ENCODE peak calls at places on chromosomes 13 and 19, in nine cellular contexts. R is AG04450; D is activated CD4-positive, alpha-beta T cell treated with anti-CD3 and anti-CD28 coated beads, Interleukin-2, amount 50 U/mL, for 48 hours; A is body of pancreas; L is HFFc6; N is pancreas; H is T1000; T is T-helper 17 cell; Q is fibroblast of lung. G is an unnamed sample.
A peak's percentile ranks its signal among the peaks of the same experiment; 100 is the strongest.

GRCh38 chr13:29535663-29536655 is 59.5 kb downstream of the SLC7A1 start:
- DNase-seq in R (no peak), D (no peak), A (no peak), L (no peak), N (no peak), H (no peak), T (no peak), Q (peak; percentile 56), G (no peak)

GRCh38 chr19:40594251-40594650 is 6.9 kb upstream of the LTBP4 start:
- DNase-seq in R (no peak), D (no peak), A (no peak), L (no peak), N (no peak), H (no peak), T (no peak), Q (no peak), G (no peak)

GRCh38 chr19:2478324-2478755 is 2.4 kb downstream of the GADD45B start:
- DNase-seq in R (no peak), D (peak; percentile 52), A (peak; percentile 87), L (peak; percentile 60), N (peak; percentile 73), H (no peak), T (peak; percentile 48), Q (peak; percentile 72), G (no peak)

GRCh38 chr19:1026189-1027019 is at the start of gene CNN2:
- DNase-seq in R (no peak), D (peak; percentile 74), A (peak; percentile 90), L (peak; percentile 46), N (peak; percentile 76), H (peak; percentile 68), T (peak; percentile 60), Q (peak; percentile 77), G (no peak)

GRCh38 chr13:106314417-106314816 is 221.0 kb downstream of the EFNB2 start:
- DNase-seq in R (no peak), D (no peak), A (no peak), L (no peak), N (no peak), H (no peak), T (no peak), Q (no peak), G (no peak)

GRCh38 chr13:113855931-113856715 is 7.8 kb downstream of the GAS6 start:
- DNase-seq in R (no peak), D (no peak), A (no peak), L (no peak), N (peak; percentile 7), H (no peak), T (no peak), Q (no peak), G (no peak)

GRCh38 chr19:32373614-32374295 is 28.3 kb downstream of the ZNF507 start:
- DNase-seq in R (peak; percentile 97), D (no peak), A (peak; percentile 48), L (peak; percentile 99), N (peak; percentile 74), H (peak; percentile 76), T (no peak), Q (peak; percentile 100), G (peak; percentile 99)

GRCh38 chr19:16386619-16387240 is 62.1 kb downstream of the KLF2 start:
- DNase-seq in R (peak; percentile 39), D (peak; percentile 52), A (peak; percentile 54), L (peak; percentile 59), N (peak; percentile 52), H (peak; percentile 11), T (peak; percentile 44), Q (peak; percentile 40), G (peak; percentile 10)

GRCh38 chr19:27775395-27775794 is 1437.6 kb downstream of the UQCRFS1 start:
- DNase-seq in R (no peak), D (no peak), A (no peak), L (no peak), N (no peak), H (no peak), T (no peak), Q (no peak), G (no peak)

GRCh38 chr13:19984430-19985218 is 26.1 kb downstream of the ZMYM2 start:
- DNase-seq in R (peak; percentile 32), D (no peak), A (no peak), L (peak; percentile 46), N (no peak), H (no peak), T (no peak), Q (peak; percentile 48), G (no peak)

GRCh38 chr19:37942516-37942902 is 35.5 kb downstream of the SIPA1L3 start:
- DNase-seq in R (no peak), D (no peak), A (no peak), L (no peak), N (no peak), H (no peak), T (no peak), Q (no peak), G (no peak)

GRCh38 chr13:110278859-110279258 is 28.1 kb downstream of the COL4A1 start:
- DNase-seq in R (no peak), D (no peak), A (no peak), L (no peak), N (no peak), H (no peak), T (no peak), Q (no peak), G (no peak)

GRCh38 chr13:110055089-110055488 is 251.9 kb downstream of the COL4A1 start:
- DNase-seq in R (no peak), D (no peak), A (no peak), L (peak; percentile 1), N (no peak), H (no peak), T (no peak), Q (peak; percentile 77), G (no peak)

GRCh38 chr13:70747305-70747704 is 639.1 kb upstream of the KLHL1 start:
- DNase-seq in R (no peak), D (no peak), A (no peak), L (no peak), N (no peak), H (no peak), T (no peak), Q (no peak), G (no peak)

GRCh38 chr13:31437975-31438374 is 238.2 kb downstream of the B3GLCT start:
- DNase-seq in R (no peak), D (no peak), A (no peak), L (peak; percentile 47), N (no peak), H (no peak), T (no peak), Q (no peak), G (no peak)

GRCh38 chr13:50299546-50300249 is 284.5 kb downstream of the KCNRG start:
- DNase-seq in R (no peak), D (no peak), A (no peak), L (no peak), N (no peak), H (no peak), T (no peak), Q (peak; percentile 66), G (no peak)

GRCh38 chr19:11659612-11660011 is 62.3 kb downstream of the ZNF627 start:
- DNase-seq in R (no peak), D (no peak), A (no peak), L (peak; percentile 17), N (no peak), H (no peak), T (no peak), Q (no peak), G (no peak)

GRCh38 chr19:10921199-10921879 is 7.1 kb downstream of the YIPF2 start:
- DNase-seq in R (no peak), D (no peak), A (no peak), L (no peak), N (no peak), H (no peak), T (no peak), Q (no peak), G (no peak)

GRCh38 chr19:6098574-6098973 is 11.7 kb downstream of the RFX2 start:
- DNase-seq in R (no peak), D (no peak), A (no peak), L (no peak), N (no peak), H (no peak), T (no peak), Q (no peak), G (no peak)

GRCh38 chr19:1469936-1470863 is 8.8 kb downstream of the C19orf25 start:
- DNase-seq in R (no peak), D (peak; percentile 76), A (peak; percentile 60), L (no peak), N (no peak), H (no peak), T (peak; percentile 64), Q (no peak), G (no peak)

GRCh38 chr13:101655435-101655834 is 203.0 kb downstream of the ITGBL1 start:
- DNase-seq in R (no peak), D (no peak), A (no peak), L (no peak), N (no peak), H (no peak), T (no peak), Q (peak; percentile 25), G (no peak)

GRCh38 chr13:20968745-20969144 is 66.2 kb upstream of the XPO4 start:
- DNase-seq in R (no peak), D (no peak), A (no peak), L (no peak), N (no peak), H (no peak), T (no peak), Q (peak; percentile 26), G (no peak)